ENCODE peak calls at places on chromosomes 4 and X, in five cellular contexts. D is psoas muscle, Y is fibroblast of lung, U is BE2C, G is fibroblast of the aortic adventitia. J is an unnamed sample.

GRCh38 chrX:65706041-65706828 is 38.8 kb downstream of the MSN start:
- DNase-seq in D (peak), Y (peak), U (no peak), G (peak), J (peak)

GRCh38 chr4:67019670-67020069 is 525.6 kb downstream of the CENPC start:
- DNase-seq in D (no peak), Y (peak), U (no peak), G (peak), J (no peak)

GRCh38 chrX:109036624-109037023 is 300.3 kb upstream of the IRS4 start:
- DNase-seq in D (no peak), Y (no peak), U (no peak), G (no peak), J (no peak)

GRCh38 chrX:128458888-128459287 is 406.7 kb upstream of the ACTRT1 start:
- DNase-seq in D (no peak), Y (peak), U (no peak), G (no peak), J (no peak)

GRCh38 chr4:20273793-20274192 is 22.1 kb downstream of the SLIT2 start:
- DNase-seq in D (peak), Y (peak), U (peak), G (peak), J (no peak)

GRCh38 chrX:101550825-101551767 is 749 bp downstream of the ARMCX1 start:
- DNase-seq in D (peak), Y (peak), U (peak), G (peak), J (peak)

GRCh38 chrX:3639236-3639635 is 74.2 kb downstream of the PRKX start:
- DNase-seq in D (no peak), Y (no peak), U (no peak), G (no peak), J (no peak)

GRCh38 chr4:146179784-146180405 is 4.4 kb downstream of the LSM6 start:
- DNase-seq in D (no peak), Y (no peak), U (no peak), G (peak), J (no peak)

GRCh38 chr4:140071806-140072205 is 82.2 kb downstream of the MAML3 start:
- DNase-seq in D (no peak), Y (peak), U (no peak), G (peak), J (peak)

GRCh38 chrX:96314974-96315373 is 369.7 kb upstream of the DIAPH2 start:
- DNase-seq in D (no peak), Y (peak), U (no peak), G (peak), J (peak)

GRCh38 chr4:82567444-82567843 is 5.7 kb upstream of the TMEM150C start:
- DNase-seq in D (no peak), Y (no peak), U (no peak), G (no peak), J (no peak)

GRCh38 chr4:164706675-164707074 is 47.3 kb upstream of the SMIM31 start:
- DNase-seq in D (no peak), Y (no peak), U (no peak), G (no peak), J (no peak)

GRCh38 chrX:67893931-67894330 is 350.1 kb downstream of the AR start:
- DNase-seq in D (no peak), Y (peak), U (no peak), G (peak), J (no peak)

GRCh38 chr4:153094435-153094834 is 109.8 kb upstream of the TRIM2 start:
- DNase-seq in D (no peak), Y (no peak), U (no peak), G (no peak), J (no peak)

GRCh38 chr4:25725870-25726269 is 70.2 kb downstream of the SLC34A2 start:
- DNase-seq in D (no peak), Y (no peak), U (no peak), G (no peak), J (no peak)

GRCh38 chrX:16123222-16123786 is at the start of gene GRPR:
- DNase-seq in D (peak), Y (peak), U (peak), G (peak), J (peak)

GRCh38 chr4:10115271-10115656 is 1.3 kb downstream of the WDR1 start:
- DNase-seq in D (no peak), Y (peak), U (no peak), G (peak), J (peak)

GRCh38 chr4:185721190-185721948 is 90.6 kb downstream of the SORBS2 start:
- DNase-seq in D (no peak), Y (no peak), U (no peak), G (peak), J (no peak)

GRCh38 chr4:168893205-168893604 is 116.8 kb downstream of the CBR4 start:
- DNase-seq in D (no peak), Y (no peak), U (no peak), G (no peak), J (no peak)

GRCh38 chrX:39955621-39956020 is 142.1 kb downstream of the BCOR start:
- DNase-seq in D (no peak), Y (no peak), U (no peak), G (no peak), J (peak)

GRCh38 chrX:27583976-27584375 is 6.2 kb upstream of the DCAF8L2 start:
- DNase-seq in D (no peak), Y (peak), U (no peak), G (peak), J (no peak)

GRCh38 chrX:136766785-136767103 is 14.0 kb downstream of the ARHGEF6 start:
- DNase-seq in D (no peak), Y (no peak), U (no peak), G (no peak), J (peak)

GRCh38 chr4:125365731-125366130 is 51.0 kb downstream of the FAT4 start:
- DNase-seq in D (no peak), Y (no peak), U (no peak), G (no peak), J (no peak)

GRCh38 chr4:109996531-109996930 is 83.8 kb downstream of the EGF start:
- DNase-seq in D (no peak), Y (no peak), U (no peak), G (no peak), J (no peak)

GRCh38 chr4:78661923-78662521 is 110.5 kb downstream of the ANXA3 start:
- DNase-seq in D (no peak), Y (no peak), U (no peak), G (peak), J (peak)

GRCh38 chrX:19907794-19908193 is 20.4 kb upstream of the SH3KBP1 start:
- DNase-seq in D (no peak), Y (no peak), U (no peak), G (no peak), J (no peak)
- TF ChIP-seq CTCF in D (no peak), Y (no peak), U (peak), G (no peak), J (no peak)

GRCh38 chrX:153475751-153476281 is 5.4 kb upstream of the HAUS7 start:
- DNase-seq in D (no peak), Y (no peak), U (no peak), G (no peak), J (no peak)

GRCh38 chrX:153476628-153477027 is 6.3 kb upstream of the HAUS7 start:
- DNase-seq in D (peak), Y (peak), U (peak), G (peak), J (peak)

GRCh38 chrX:153473126-153473525 is 2.8 kb upstream of the HAUS7 start:
- DNase-seq in D (no peak), Y (no peak), U (no peak), G (no peak), J (no peak)

GRCh38 chrX:153474266-153474665 is 3.9 kb upstream of the HAUS7 start:
- DNase-seq in D (no peak), Y (no peak), U (no peak), G (no peak), J (no peak)

GRCh38 chrX:153474718-153475117 is 4.3 kb upstream of the HAUS7 start:
- DNase-seq in D (peak), Y (peak), U (no peak), G (peak), J (no peak)
- H3K4me3 ChIP-seq in D (peak), Y (no peak), U (no peak), G (peak), J (no peak)

DNA sequence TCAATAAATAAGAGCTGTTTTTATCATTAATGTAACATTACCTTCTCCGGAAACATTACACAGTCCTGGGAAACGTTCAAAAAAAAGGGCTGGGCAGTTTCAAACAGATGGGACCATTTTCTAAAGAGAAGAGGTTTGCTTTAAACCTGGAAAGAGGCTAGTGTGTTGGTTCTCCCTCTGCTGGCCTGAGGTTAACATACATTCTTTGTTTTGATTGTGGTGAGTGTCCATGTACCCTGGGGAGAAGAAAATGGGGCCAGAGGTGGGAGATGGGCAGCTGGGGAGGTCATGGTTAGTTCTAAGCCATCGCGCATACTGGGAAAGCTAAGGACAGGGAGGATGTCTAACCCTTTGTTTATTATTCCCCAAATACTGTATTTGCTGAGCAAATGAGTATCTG is 194.7 kb downstream of the CPEB2 start:
- DNase-seq in D (no peak), Y (peak), U (peak), G (peak), J (peak)
- TF ChIP-seq CTCF in D (no peak), Y (peak), U (peak), G (peak), J (peak)

DNA sequence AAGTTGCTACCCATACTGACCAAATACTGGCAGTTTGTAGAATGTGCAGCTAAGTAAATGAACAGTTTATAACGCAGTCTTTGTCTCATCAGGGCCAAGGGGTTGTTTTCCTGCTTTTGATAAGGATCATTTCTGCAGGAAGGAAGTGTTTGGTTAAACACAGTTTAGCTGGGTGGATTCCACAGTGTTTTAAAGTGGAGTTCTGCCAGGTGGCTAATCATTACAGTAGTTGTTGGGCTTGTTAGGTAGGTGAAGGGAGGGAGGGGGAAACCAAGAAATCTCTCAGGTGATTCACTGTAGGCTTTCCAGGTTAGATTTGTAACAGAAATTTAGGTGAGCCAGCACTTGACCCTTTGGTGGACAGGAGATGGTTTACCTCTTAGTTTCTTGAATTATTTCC is 58.1 kb downstream of the FNIP2 start:
- DNase-seq in D (no peak), Y (peak), U (no peak), G (no peak), J (no peak)
- H3K4me3 ChIP-seq in D (no peak), Y (no peak), U (no peak), G (no peak), J (no peak)

GRCh38 chrX:50471390-50471789 is 765 bp upstream of the DGKK start:
- DNase-seq in D (no peak), Y (no peak), U (peak), G (no peak), J (no peak)
- TF ChIP-seq CTCF in D (no peak), Y (no peak), U (no peak), G (no peak), J (no peak)

GRCh38 chr4:120062663-120063195 is 3.9 kb downstream of the MAD2L1 start:
- DNase-seq in D (no peak), Y (no peak), U (no peak), G (no peak), J (no peak)

GRCh38 chr4:120066525-120067333 is at the start of gene MAD2L1:
- DNase-seq in D (peak), Y (peak), U (peak), G (peak), J (peak)

GRCh38 chr4:120066182-120066524 is 495 bp downstream of the MAD2L1 start:
- DNase-seq in D (no peak), Y (no peak), U (no peak), G (no peak), J (no peak)

GRCh38 chr4:120070191-120070590 is 3.5 kb upstream of the MAD2L1 start:
- DNase-seq in D (no peak), Y (peak), U (no peak), G (peak), J (peak)

DNA sequence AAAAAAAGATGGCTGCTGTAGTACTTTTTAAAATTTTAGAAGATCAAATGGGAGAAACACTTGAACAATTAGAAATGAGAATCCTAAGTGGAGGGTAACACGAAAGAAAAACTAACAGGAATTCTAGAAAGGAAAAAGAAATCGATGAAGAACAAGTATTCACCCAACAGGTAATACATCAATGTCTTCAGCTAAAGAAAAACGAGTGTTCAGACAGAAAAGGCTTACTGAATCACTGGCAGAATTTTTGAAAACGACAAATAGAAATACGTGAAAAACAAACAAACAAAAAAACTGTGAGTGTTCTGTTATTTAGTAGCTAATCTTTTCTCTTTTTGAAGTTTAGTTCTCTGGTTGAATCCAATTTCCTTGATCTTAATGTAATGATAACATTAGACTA is 1.8 kb downstream of the MAD2L1 start:
- DNase-seq in D (no peak), Y (no peak), U (no peak), G (no peak), J (no peak)
- H3K4me3 ChIP-seq in D (no peak), Y (peak), U (peak), G (no peak), J (no peak)

DNA sequence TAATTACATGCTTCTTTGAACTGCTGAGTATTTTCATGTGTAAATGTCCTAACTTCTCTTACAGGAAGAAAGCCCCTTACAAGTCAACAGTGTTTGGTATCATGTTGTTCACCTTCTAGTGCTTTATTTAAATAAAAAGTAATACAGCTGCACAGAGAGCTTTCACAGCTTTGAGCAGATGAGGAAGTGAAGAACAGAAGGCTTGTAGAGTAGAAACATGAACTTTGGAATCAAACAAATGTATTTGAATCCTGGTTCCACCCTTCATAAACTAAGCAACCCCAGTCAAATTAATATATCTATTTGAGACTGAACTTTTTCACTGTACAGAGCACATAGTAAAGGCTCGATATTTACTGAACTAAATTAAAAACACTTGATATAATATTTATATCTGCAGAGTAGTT is 120.5 kb downstream of the CAMK2D start:
- DNase-seq in D (no peak), Y (no peak), U (no peak), G (no peak), J (no peak)
- TF ChIP-seq CTCF in D (no peak), Y (no peak), U (no peak), G (no peak), J (no peak)

DNA sequence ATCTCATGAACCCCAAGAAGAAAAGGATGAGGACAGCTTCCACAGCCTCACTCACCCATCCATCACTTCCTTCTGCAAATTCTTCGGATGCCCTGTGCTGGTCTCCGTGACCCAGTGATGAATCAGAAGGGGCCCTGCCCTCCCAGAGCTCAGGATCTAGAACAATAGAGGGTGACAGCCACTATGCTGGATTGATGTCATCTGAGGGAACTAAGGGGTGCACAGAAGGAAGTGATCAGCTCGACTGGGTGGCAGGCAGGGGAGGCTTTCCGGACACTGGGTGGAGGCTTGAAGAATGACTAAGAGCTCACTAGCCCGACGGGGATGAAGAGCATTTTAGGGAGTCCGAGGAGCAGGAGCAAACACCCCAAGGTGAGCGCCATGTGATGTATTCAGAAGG is 1.4 kb upstream of the ZNF185 start:
- DNase-seq in D (no peak), Y (peak), U (no peak), G (peak), J (peak)
- H3K4me3 ChIP-seq in D (no peak), Y (no peak), U (no peak), G (no peak), J (no peak)

GRCh38 chr4:103052145-103052544 is 24.4 kb downstream of the SLC9B2 start:
- DNase-seq in D (no peak), Y (no peak), U (no peak), G (no peak), J (no peak)
- TF ChIP-seq CTCF in D (no peak), Y (no peak), U (no peak), G (no peak), J (no peak)